ENCODE peak calls at places on chromosomes 13 and 19, in four cellular contexts. H, Q, X and E are unnamed samples.

GRCh38 chr19:8738377-8738776 is 16.9 kb downstream of the OR2Z1 start:
- DNase-seq in H (no peak), Q (no peak), X (no peak), E (no peak)

GRCh38 chr19:5290336-5291262 is 50.0 kb downstream of the PTPRS start:
- DNase-seq in X (no peak), H (peak; percentile 64), Q (no peak), E (no peak)

GRCh38 chr13:94115054-94115453 is 364.4 kb downstream of the DCT start:
- DNase-seq in H (no peak), X (peak; percentile 55), Q (no peak), E (no peak)

GRCh38 chr13:99033814-99034213 is 56.0 kb upstream of the DOCK9 start:
- DNase-seq in X (peak; percentile 90), H (no peak), Q (no peak), E (no peak)

GRCh38 chr19:49441210-49441959 is at the start of gene SLC17A7:
- DNase-seq in X (peak; percentile 44), Q (no peak), H (no peak), E (no peak)

GRCh38 chr13:21837841-21838551 is 167.1 kb downstream of the FGF9 start:
- DNase-seq in Q (no peak), H (no peak), X (no peak), E (no peak)

GRCh38 chr19:41872775-41873647 is 4.1 kb upstream of the CD79A start:
- DNase-seq in H (no peak), Q (no peak), X (peak; percentile 26), E (peak; percentile 21)

GRCh38 chr13:51148952-51149573 is 38.0 kb upstream of the C13orf42 start:
- DNase-seq in Q (no peak), X (peak; percentile 34), H (no peak), E (no peak)

GRCh38 chr19:17475541-17476115 is 5.3 kb downstream of the SLC27A1 start:
- DNase-seq in X (no peak), H (peak; percentile 81), Q (no peak), E (no peak)

GRCh38 chr19:1754651-1755466 is 1.6 kb downstream of the ONECUT3 start:
- DNase-seq in Q (no peak), H (no peak), X (no peak), E (no peak)

GRCh38 chr19:51396175-51396574 is 5.8 kb upstream of the C19orf84 start:
- DNase-seq in X (no peak), H (no peak), Q (no peak), E (no peak)

GRCh38 chr19:9786342-9786741 is 17.8 kb upstream of the ZNF846 start:
- DNase-seq in H (no peak), X (no peak), Q (no peak), E (no peak)

GRCh38 chr19:19475845-19476828 is 39.2 kb downstream of the TSSK6 start:
- DNase-seq in X (no peak), Q (no peak), H (no peak), E (no peak)

GRCh38 chr13:48404952-48405351 is 8.0 kb downstream of the LPAR6 start:
- DNase-seq in X (no peak), H (no peak), Q (no peak), E (no peak)

GRCh38 chr13:92407858-92408257 is 818.7 kb upstream of the GPC6 start:
- DNase-seq in Q (no peak), X (no peak), H (no peak), E (no peak)

GRCh38 chr19:49836176-49837008 is 14.6 kb upstream of the PTOV1 start:
- DNase-seq in X (no peak), Q (no peak), H (no peak), E (no peak)

GRCh38 chr19:52464798-52465470 is 11.6 kb downstream of the ZNF578 start:
- DNase-seq in Q (no peak), X (no peak), H (no peak), E (no peak)

GRCh38 chr19:10222201-10222890 is 8.8 kb downstream of the S1PR2 start:
- DNase-seq in H (no peak), Q (no peak), X (no peak), E (no peak)

GRCh38 chr13:79782541-79783216 is 301.7 kb downstream of the NDFIP2 start:
- DNase-seq in Q (no peak), H (no peak), X (no peak), E (no peak)

GRCh38 chr19:33064117-33064777 is 441 bp downstream of the RHPN2 start:
- DNase-seq in H (no peak), X (peak; percentile 30), Q (no peak), E (no peak)

GRCh38 chr13:95176611-95177259 is 124.5 kb downstream of the ABCC4 start:
- DNase-seq in X (no peak), H (no peak), Q (no peak), E (no peak)

GRCh38 chr13:95120650-95121049 is 180.6 kb downstream of the ABCC4 start:
- DNase-seq in Q (no peak), X (no peak), H (no peak), E (no peak)

GRCh38 chr13:67120872-67121531 is 109.1 kb downstream of the PCDH9 start:
- DNase-seq in X (no peak), Q (no peak), H (no peak), E (no peak)

GRCh38 chr19:49690656-49691242 is at the start of gene CPT1C:
- DNase-seq in H (no peak), X (peak; percentile 97), Q (no peak), E (no peak)

GRCh38 chr13:103671547-103671946 is 605.3 kb upstream of the SLC10A2 start:
- DNase-seq in H (no peak), X (no peak), Q (no peak), E (no peak)

GRCh38 chr13:46728777-46729176 is 68.2 kb downstream of the ESD start:
- DNase-seq in H (no peak), Q (no peak), X (no peak), E (no peak)

GRCh38 chr19:19137556-19138109 is 645 bp downstream of the TMEM161A start:
- DNase-seq in X (peak; percentile 7), H (no peak), Q (no peak), E (no peak)